ENCODE peak calls at places on chromosomes 4 and X, in six cellular contexts. Y, A, P, G, U and T are unnamed samples.

GRCh38 chr4:35358001-35358584 is 886.2 kb downstream of the ARAP2 start:
- DNase-seq in Y (no peak), A (no peak), P (no peak), G (no peak), U (no peak), T (peak; percentile 13)

GRCh38 chr4:168848977-168849687 is 160.9 kb downstream of the CBR4 start:
- DNase-seq in Y (peak; percentile 20), A (no peak), P (no peak), G (no peak), U (no peak), T (no peak)

GRCh38 chr4:179750374-179750773 is 2308.1 kb upstream of the AGA start:
- DNase-seq in Y (peak; percentile 28), A (no peak), P (peak; percentile 48), G (no peak), U (no peak), T (no peak)

GRCh38 chrX:109760241-109760921 is 27.3 kb upstream of the ACSL4 start:
- DNase-seq in Y (no peak), A (no peak), P (peak; percentile 54), G (no peak), U (peak; percentile 30), T (no peak)

GRCh38 chr4:129526812-129527211 is 430.9 kb downstream of the C4orf33 start:
- DNase-seq in Y (no peak), A (no peak), P (peak; percentile 44), G (no peak), U (no peak), T (no peak)

GRCh38 chrX:13647709-13648212 is 5.2 kb upstream of the TCEANC start:
- DNase-seq in Y (peak; percentile 13), A (no peak), P (peak; percentile 80), G (peak; percentile 28), U (no peak), T (no peak)

GRCh38 chr4:6235012-6235411 is 34.6 kb upstream of the WFS1 start:
- DNase-seq in Y (no peak), A (peak; percentile 19), P (no peak), G (no peak), U (no peak), T (no peak)

GRCh38 chrX:13863326-13863725 is 46.4 kb upstream of the GPM6B start:
- DNase-seq in Y (no peak), A (no peak), P (no peak), G (no peak), U (no peak), T (no peak)

GRCh38 chr4:22881416-22881815 is 188.7 kb downstream of the GBA3 start:
- DNase-seq in Y (no peak), A (no peak), P (no peak), G (no peak), U (no peak), T (peak; percentile 45)

GRCh38 chr4:154024097-154024496 is 235.2 kb upstream of the SFRP2 start:
- DNase-seq in Y (no peak), A (no peak), P (no peak), G (no peak), U (no peak), T (no peak)

GRCh38 chrX:100995469-100995868 is 26.0 kb downstream of the ARL13A start:
- DNase-seq in Y (no peak), A (no peak), P (no peak), G (peak; percentile 69), U (no peak), T (peak; percentile 48)

GRCh38 chr4:72365016-72365415 is 204.0 kb downstream of the ADAMTS3 start:
- DNase-seq in Y (no peak), A (no peak), P (no peak), G (no peak), U (no peak), T (no peak)

GRCh38 chrX:19886888-19887531 is 390 bp downstream of the SH3KBP1 start:
- DNase-seq in Y (peak; percentile 34), A (peak; percentile 71), P (peak; percentile 17), G (peak; percentile 57), U (no peak), T (no peak)

GRCh38 chrX:53065066-53065465 is 16.5 kb downstream of the GPR173 start:
- DNase-seq in Y (no peak), A (no peak), P (no peak), G (no peak), U (no peak), T (no peak)

GRCh38 chr4:102620697-102621497 is 119.7 kb downstream of the NFKB1 start:
- DNase-seq in Y (peak; percentile 75), A (peak; percentile 18), P (peak; percentile 90), G (peak; percentile 63), U (no peak), T (peak; percentile 92)

GRCh38 chr4:32909722-32910121 is 2189.6 kb downstream of the PCDH7 start:
- DNase-seq in Y (no peak), A (no peak), P (no peak), G (no peak), U (no peak), T (no peak)

GRCh38 chr4:59994118-59994517 is 1206.0 kb upstream of the ADGRL3 start:
- DNase-seq in Y (no peak), A (no peak), P (peak; percentile 24), G (no peak), U (no peak), T (no peak)

GRCh38 chr4:92303621-92304027 is at the start of gene GRID2:
- DNase-seq in Y (peak; percentile 40), A (peak; percentile 78), P (peak; percentile 9), G (peak; percentile 19), U (no peak), T (no peak)

GRCh38 chr4:87414806-87415205 is 7.6 kb upstream of the NUDT9 start:
- DNase-seq in Y (no peak), A (no peak), P (no peak), G (no peak), U (no peak), T (no peak)

GRCh38 chr4:38154681-38155588 is 194.7 kb downstream of the PTTG2 start:
- DNase-seq in Y (no peak), A (peak; percentile 60), P (peak; percentile 64), G (no peak), U (no peak), T (no peak)

GRCh38 chr4:13992975-13993495 is 365.5 kb upstream of the BOD1L1 start:
- DNase-seq in Y (no peak), A (no peak), P (no peak), G (no peak), U (no peak), T (no peak)

GRCh38 chrX:100802843-100803242 is 17.3 kb upstream of the CSTF2 start:
- DNase-seq in Y (no peak), A (no peak), P (no peak), G (no peak), U (no peak), T (no peak)